ENCODE peak calls at places on chromosomes 12 and 14, in five cellular contexts. A is CD4-positive, CD25-positive, alpha-beta regulatory T cell; T is GM23248; P is mucosa of descending colon; U is naive thymus-derived CD4-positive, alpha-beta T cell. G is an unnamed sample. For H3K4me1, the result is how much of the 10 kb centered on the place peaks cover.

GRCh38 chr12:442235-442884 is 17.4 kb upstream of the B4GALNT3 start:
- DNase-seq in P (no peak), U (no peak), T (peak), A (peak), G (peak)

GRCh38 chr12:52049286-52049685 is 2.0 kb upstream of the NR4A1 start:
- DNase-seq in P (no peak), T (no peak), U (no peak), A (no peak), G (no peak)

GRCh38 chr12:124381454-124382207 is 86.7 kb downstream of the RFLNA start:
- DNase-seq in U (no peak), T (peak), P (peak), A (no peak), G (peak)

GRCh38 chr12:79891506-79892162 is 43.3 kb downstream of the PPP1R12A start:
- DNase-seq in T (peak), A (no peak), P (no peak), U (no peak), G (no peak)

GRCh38 chr12:115411121-115411520 is 727.1 kb upstream of the TBX3 start:
- DNase-seq in P (no peak), U (no peak), T (no peak), A (no peak), G (no peak)

GRCh38 chr14:47539065-47539464 is 136.3 kb downstream of the MDGA2 start:
- DNase-seq in T (no peak), U (no peak), P (no peak), A (no peak), G (no peak)

GRCh38 chr12:46825526-46826414 is at the start of gene SLC38A4:
- DNase-seq in T (peak), A (no peak), U (no peak), P (peak), G (no peak)

GRCh38 chr12:80374615-80375014 is 69.4 kb upstream of the PTPRQ start:
- DNase-seq in T (no peak), A (no peak), U (no peak), P (no peak), G (no peak)

GRCh38 chr12:14810953-14811483 is 3.0 kb downstream of the SMCO3 start:
- DNase-seq in T (peak), A (no peak), P (no peak), U (no peak), G (no peak)

GRCh38 chr12:39443704-39444234 is 849 bp upstream of the KIF21A start:
- DNase-seq in T (peak), A (no peak), P (no peak), U (no peak), G (no peak)

GRCh38 chr12:120726510-120726793 is 826 bp downstream of the ACADS start:
- DNase-seq in A (no peak), P (no peak), U (no peak), T (no peak), G (no peak)
- H3K4me3 ChIP-seq in A (peak), P (peak), U (peak), T (peak), G (peak)

GRCh38 chr12:9794484-9795063 is 32.7 kb upstream of the KLRF1 start:
- DNase-seq in U (no peak), T (no peak), A (no peak), P (no peak), G (no peak)
- H3K4me1 ChIP-seq in U (under half), T (under half), A (half or more), P (under half), G (under half)

DNA sequence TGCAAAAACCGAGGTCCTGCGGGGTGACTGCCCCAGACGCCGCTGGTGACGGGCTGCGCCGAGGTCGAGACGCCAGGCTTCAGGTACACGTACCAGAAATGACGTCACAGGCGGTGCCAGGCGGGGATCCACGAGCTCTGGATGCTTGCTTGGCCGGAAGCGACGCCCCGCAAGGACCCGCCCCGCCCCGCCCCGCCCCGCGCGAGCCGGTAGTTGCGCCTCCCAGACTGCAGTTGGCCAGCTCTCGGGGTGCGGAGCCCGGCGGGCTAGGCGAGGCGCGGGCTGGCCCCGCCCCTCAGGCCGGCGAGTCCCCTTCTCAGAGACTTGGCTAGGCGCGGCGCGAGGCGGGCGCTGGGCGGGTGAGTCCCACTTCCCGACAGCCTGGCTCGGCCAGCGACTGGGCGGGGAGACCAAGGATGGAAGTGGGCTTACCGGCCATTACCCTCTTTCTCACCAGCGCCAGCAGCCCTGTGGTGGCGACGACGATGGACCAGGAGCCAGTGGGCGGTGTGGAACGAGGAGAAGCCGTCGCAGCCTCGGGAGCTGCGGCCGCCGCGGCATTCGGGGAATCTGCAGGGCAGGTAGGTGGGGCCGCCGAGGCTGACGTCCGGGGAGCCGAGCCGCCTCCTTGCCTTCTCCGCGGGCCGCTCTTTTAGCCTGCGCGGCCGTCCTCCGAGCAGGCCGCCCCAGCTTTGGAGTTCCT is at the start of gene FAM177A1:
- DNase-seq in T (peak), P (peak), U (peak), A (peak), G (peak)
- H3K4me3 ChIP-seq in T (peak), P (peak), U (peak), A (peak), G (peak)

DNA sequence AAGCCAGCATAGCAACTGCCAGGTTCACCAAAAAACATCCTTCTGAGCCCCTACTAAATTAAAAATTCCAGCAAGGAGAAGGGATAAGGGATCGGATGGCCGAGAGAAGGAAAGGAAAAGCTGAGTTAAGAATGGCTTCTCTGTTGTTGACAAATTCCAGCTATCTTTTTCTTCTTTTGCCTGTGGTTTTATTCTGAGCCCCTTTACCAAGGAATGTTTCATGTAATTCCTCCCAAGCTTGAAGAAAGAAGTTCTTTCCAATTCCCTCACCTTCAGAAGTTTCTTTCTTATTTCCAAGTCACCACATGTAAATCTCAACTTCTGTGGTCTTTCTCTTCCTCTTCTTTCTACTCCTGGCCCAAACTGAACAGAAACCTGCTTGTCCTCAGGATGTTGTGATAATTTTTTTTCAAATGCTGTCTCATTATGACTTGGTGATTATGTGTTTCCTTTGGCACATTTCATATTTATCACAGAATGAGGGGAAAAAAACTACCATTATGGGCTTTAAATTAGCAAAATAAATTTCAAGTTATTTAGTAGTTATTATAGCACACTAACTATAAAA is 40.0 kb downstream of the FGD6 start:
- DNase-seq in T (no peak), P (no peak), U (no peak), A (no peak), G (no peak)
- H3K4me1 ChIP-seq in T (under half), P (under half), U (under half), A (under half), G (under half)

DNA sequence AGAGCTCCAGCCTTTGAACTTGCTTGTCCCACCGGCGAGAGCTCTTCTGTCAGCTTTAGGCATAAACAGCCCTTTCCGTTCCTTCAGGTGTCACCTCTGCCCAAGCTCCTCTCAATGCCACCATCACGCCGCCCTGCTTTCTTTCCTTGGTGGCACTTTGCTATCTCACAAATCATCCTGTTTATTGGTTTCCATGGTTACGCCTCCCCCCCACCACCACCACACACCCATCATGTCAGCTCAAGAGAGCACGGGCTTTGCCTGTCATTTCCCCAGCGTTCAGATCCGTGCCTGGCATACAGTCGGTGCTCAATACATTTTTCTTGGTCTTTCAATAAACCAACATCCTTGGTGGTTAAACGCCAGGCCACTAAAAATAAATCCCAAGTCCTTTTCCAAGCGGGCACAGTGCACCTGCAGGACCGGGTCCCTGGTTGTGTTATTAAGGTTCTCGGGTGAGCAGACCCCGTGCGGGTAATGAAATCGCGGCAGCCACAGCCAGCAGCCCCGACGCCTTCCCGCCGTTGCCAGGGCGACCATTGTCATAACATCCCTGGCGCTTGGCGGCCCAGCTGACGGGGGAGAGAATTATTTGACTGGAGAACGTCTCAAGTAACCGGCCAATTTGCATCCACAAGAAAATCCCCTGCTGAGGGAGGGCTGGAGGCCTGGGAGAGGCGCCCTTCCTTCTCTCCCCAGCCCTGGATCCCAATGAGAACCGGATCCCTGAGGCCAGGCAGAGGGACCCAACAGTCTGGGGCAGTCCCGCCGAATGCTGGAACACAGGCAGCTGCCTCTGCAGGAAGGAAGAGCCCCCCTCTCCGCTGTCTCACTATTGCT is 92.9 kb downstream of the KSR2 start:
- DNase-seq in T (peak), A (peak), U (no peak), P (no peak), G (no peak)
- H3K4me3 ChIP-seq in T (no peak), A (no peak), U (no peak), P (no peak), G (no peak)

GRCh38 chr14:101867854-101868253 is 96.5 kb upstream of the DYNC1H1 start:
- DNase-seq in U (no peak), A (no peak), T (no peak), P (no peak), G (no peak)
- H3K4me1 ChIP-seq in U (under half), A (under half), T (under half), P (under half), G (under half)

DNA sequence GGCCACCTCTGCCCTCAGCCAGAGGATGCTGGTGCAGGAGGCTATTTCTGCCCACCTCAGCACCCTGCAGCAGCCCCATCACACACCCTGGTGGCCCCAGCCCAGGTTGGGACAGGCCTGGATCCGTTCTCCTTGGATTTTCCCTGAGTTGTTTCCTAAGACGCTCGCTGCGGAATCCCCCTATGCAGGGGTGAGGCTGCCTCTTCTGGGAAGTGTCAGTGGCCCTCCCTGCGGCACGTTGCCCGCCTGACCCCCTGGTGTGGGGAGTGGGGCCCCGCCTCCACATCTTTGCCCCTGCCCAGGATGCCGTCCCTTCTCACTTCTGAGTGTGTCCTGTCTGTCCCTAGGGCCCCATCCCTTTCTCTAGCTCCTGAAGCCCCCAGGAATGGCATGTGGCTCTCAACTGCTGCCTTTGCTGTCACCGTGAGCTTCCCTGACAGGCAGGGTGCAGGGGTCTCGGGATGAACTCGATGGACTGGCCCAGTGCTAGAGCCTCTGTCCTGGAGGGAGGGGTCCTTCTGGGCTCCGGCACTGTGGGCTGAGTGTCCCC is 594 bp upstream of the EXOC3L4 start:
- DNase-seq in U (no peak), T (no peak), P (peak), A (no peak), G (no peak)
- H3K4me3 ChIP-seq in U (no peak), T (no peak), P (no peak), A (no peak), G (no peak)

GRCh38 chr12:75658286-75658685 is 146.9 kb upstream of the KRR1 start:
- DNase-seq in P (no peak), U (no peak), A (no peak), T (peak), G (no peak)
- H3K4me1 ChIP-seq in P (under half), U (under half), A (under half), T (half or more), G (under half)

GRCh38 chr14:61766136-61766535 is 3.9 kb downstream of the SNAPC1 start:
- DNase-seq in P (no peak), T (no peak), U (no peak), A (no peak), G (no peak)

GRCh38 chr14:61761959-61762786 is at the start of gene SNAPC1:
- DNase-seq in U (peak), T (peak), A (peak), P (peak), G (peak)

GRCh38 chr14:61765225-61765943 is 3.2 kb downstream of the SNAPC1 start:
- DNase-seq in A (no peak), U (no peak), T (peak), P (no peak), G (no peak)

GRCh38 chr14:61761557-61761956 is 663 bp upstream of the SNAPC1 start:
- DNase-seq in P (no peak), T (no peak), U (no peak), A (no peak), G (no peak)

DNA sequence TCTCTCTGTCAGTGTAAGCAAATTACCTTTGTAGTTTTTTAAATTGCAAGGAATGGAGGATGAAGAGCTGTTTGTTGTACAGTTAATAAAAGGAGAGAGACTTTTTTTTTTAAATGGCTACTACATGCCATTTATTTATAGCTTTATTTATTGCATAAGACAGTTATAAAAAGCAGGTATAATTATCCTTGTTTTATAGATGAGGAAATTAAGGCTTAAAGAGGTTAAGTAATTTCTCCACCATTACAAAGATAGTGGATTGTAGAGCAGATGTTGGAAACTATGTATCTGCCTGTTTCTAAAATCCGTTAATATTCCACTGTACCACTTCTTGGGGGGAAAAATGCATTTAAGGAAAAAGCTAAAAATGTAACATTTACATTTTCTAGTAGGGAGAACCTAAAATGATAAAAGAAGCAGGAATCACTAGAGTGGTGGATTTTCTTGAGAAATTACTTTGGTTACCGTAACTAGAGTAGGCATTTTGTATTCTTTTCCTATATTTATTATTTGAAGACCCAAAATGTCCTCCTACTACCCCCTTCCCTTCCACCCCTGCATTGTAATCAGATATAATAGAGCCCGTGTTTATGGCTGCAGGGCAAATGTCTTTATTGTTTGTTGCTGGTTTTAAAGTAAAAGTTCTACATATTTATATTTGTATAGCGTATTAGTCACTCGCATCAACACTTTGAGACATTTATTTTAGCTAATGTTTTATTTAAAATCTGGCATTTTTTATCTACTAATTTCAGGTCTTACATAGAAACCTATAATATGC is 2.3 kb downstream of the SNAPC1 start:
- DNase-seq in T (peak), A (no peak), P (no peak), U (no peak), G (no peak)
- H3K4me3 ChIP-seq in T (peak), A (no peak), P (no peak), U (no peak), G (peak)